ENCODE peak calls at places on chromosome 13, in ten cellular contexts. P, S, L, O, E, F, X, I, M and B are unnamed samples.

GRCh38 chr13:32391101-32391620 is 36.8 kb downstream of the N4BP2L1 start:
- DNase-seq in P (no peak), S (no peak), L (no peak), O (no peak), E (no peak), F (no peak), X (peak), I (no peak), M (no peak), B (no peak)

GRCh38 chr13:112845511-112846144 is 123.4 kb upstream of the MCF2L start:
- DNase-seq in P (no peak), S (no peak), L (no peak), O (no peak), E (no peak), F (no peak), X (no peak), I (no peak), M (no peak), B (no peak)

GRCh38 chr13:76672422-76672821 is 213.8 kb downstream of the KCTD12 start:
- DNase-seq in P (no peak), S (no peak), L (peak), O (no peak), E (peak), F (no peak), X (no peak), I (no peak), M (no peak), B (peak)

GRCh38 chr13:20303636-20304035 is 71.5 kb upstream of the GJB6 start:
- DNase-seq in P (no peak), S (no peak), L (peak), O (no peak), E (no peak), F (no peak), X (no peak), I (no peak), M (no peak), B (no peak)

GRCh38 chr13:38783992-38784875 is 97.4 kb downstream of the FREM2 start:
- DNase-seq in P (no peak), S (no peak), L (no peak), O (no peak), E (no peak), F (no peak), X (no peak), I (no peak), M (no peak), B (no peak)

GRCh38 chr13:91313103-91313502 is 34.4 kb upstream of the MIR17HG start:
- DNase-seq in P (peak), S (no peak), L (peak), O (peak), E (peak), F (no peak), X (no peak), I (no peak), M (no peak), B (peak)

GRCh38 chr13:111610879-111611278 is 290.4 kb downstream of the TEX29 start:
- DNase-seq in P (no peak), S (no peak), L (no peak), O (no peak), E (no peak), F (no peak), X (peak), I (no peak), M (no peak), B (no peak)

GRCh38 chr13:39468306-39468705 is 134.7 kb downstream of the LHFPL6 start:
- DNase-seq in P (no peak), S (no peak), L (no peak), O (no peak), E (no peak), F (no peak), X (no peak), I (no peak), M (no peak), B (no peak)

GRCh38 chr13:45807520-45808099 is 43.9 kb downstream of the SIAH3 start:
- DNase-seq in P (peak), S (peak), L (peak), O (peak), E (peak), F (no peak), X (peak), I (no peak), M (peak), B (peak)

GRCh38 chr13:110555601-110556223 is 5.8 kb downstream of the RAB20 start:
- DNase-seq in P (peak), S (no peak), L (no peak), O (no peak), E (no peak), F (no peak), X (no peak), I (no peak), M (no peak), B (no peak)